ENCODE peak calls at places on chromosome 20, in five cellular contexts. One of them, this sample, is unnamed.

GRCh38 chr20:1212607-1213396 is 9.5 kb downstream of the C20orf202 start:
- DNase-seq in tibial artery: peak
- DNase-seq in GM12878: no peak
- DNase-seq in left colon: peak
- DNase-seq in glutamatergic neuron: peak
- DNase-seq in this sample: no peak

GRCh38 chr20:34626978-34627377 is 49.9 kb downstream of the PIGU start:
- DNase-seq in tibial artery: no peak
- DNase-seq in GM12878: no peak
- DNase-seq in left colon: no peak
- DNase-seq in glutamatergic neuron: no peak
- DNase-seq in this sample: no peak

GRCh38 chr20:63517376-63518309 is 2.9 kb upstream of the PPDPF start:
- DNase-seq in tibial artery: no peak
- DNase-seq in GM12878: no peak
- DNase-seq in left colon: no peak
- DNase-seq in glutamatergic neuron: no peak
- DNase-seq in this sample: peak

GRCh38 chr20:57526067-57526884 is 1.3 kb upstream of the CTCFL start:
- DNase-seq in tibial artery: peak
- DNase-seq in GM12878: no peak
- DNase-seq in left colon: peak
- DNase-seq in glutamatergic neuron: peak
- DNase-seq in this sample: no peak

GRCh38 chr20:57474191-57474590 is 50.7 kb downstream of the CTCFL start:
- DNase-seq in tibial artery: peak
- DNase-seq in GM12878: no peak
- DNase-seq in left colon: no peak
- DNase-seq in glutamatergic neuron: no peak
- DNase-seq in this sample: no peak

GRCh38 chr20:2042400-2042799 is 48.5 kb upstream of the PDYN start:
- DNase-seq in tibial artery: no peak
- DNase-seq in GM12878: no peak
- DNase-seq in left colon: no peak
- DNase-seq in glutamatergic neuron: no peak
- DNase-seq in this sample: no peak

GRCh38 chr20:9743871-9744270 is 95.0 kb downstream of the PAK5 start:
- DNase-seq in tibial artery: no peak
- DNase-seq in GM12878: no peak
- DNase-seq in left colon: no peak
- DNase-seq in glutamatergic neuron: no peak
- DNase-seq in this sample: no peak

GRCh38 chr20:51019598-51020592 is 3.0 kb downstream of the KCNG1 start:
- DNase-seq in tibial artery: no peak
- DNase-seq in GM12878: no peak
- DNase-seq in left colon: no peak
- DNase-seq in glutamatergic neuron: no peak
- DNase-seq in this sample: no peak

GRCh38 chr20:51457281-51457932 is 85.1 kb downstream of the NFATC2 start:
- DNase-seq in tibial artery: peak
- DNase-seq in GM12878: no peak
- DNase-seq in left colon: peak
- DNase-seq in glutamatergic neuron: no peak
- DNase-seq in this sample: no peak

GRCh38 chr20:10665791-10666190 is 8.0 kb downstream of the JAG1 start:
- DNase-seq in tibial artery: peak
- DNase-seq in GM12878: no peak
- DNase-seq in left colon: no peak
- DNase-seq in glutamatergic neuron: no peak
- DNase-seq in this sample: no peak